ENCODE peak calls at places on chromosomes 7 and 10, in seven cellular contexts. Z is stomach, C is endothelial cell, S is endodermal cell, R is neural crest cell, P is AG09319, F is sigmoid colon. J is an unnamed sample.

GRCh38 chr7:31938650-31939049 is 131.6 kb downstream of the PDE1C start:
- DNase-seq in Z (no peak), C (no peak), S (no peak), R (no peak), P (no peak), F (no peak), J (no peak)

GRCh38 chr7:50857804-50858203 is 75.1 kb upstream of the GRB10 start:
- DNase-seq in Z (no peak), C (no peak), S (no peak), R (no peak), P (no peak), F (no peak), J (no peak)

GRCh38 chr10:11113156-11113555 is 95.5 kb downstream of the CELF2 start:
- DNase-seq in Z (no peak), C (no peak), S (no peak), R (no peak), P (no peak), F (no peak), J (peak)

GRCh38 chr7:72405389-72405788 is 6.7 kb downstream of the CALN1 start:
- DNase-seq in Z (no peak), C (no peak), S (no peak), R (no peak), P (no peak), F (no peak), J (no peak)

GRCh38 chr10:93152136-93152535 is 78.4 kb downstream of the CYP26A1 start:
- DNase-seq in Z (no peak), C (no peak), S (no peak), R (no peak), P (no peak), F (no peak), J (no peak)

GRCh38 chr10:3186365-3186764 is 13.8 kb upstream of the PITRM1 start:
- DNase-seq in Z (no peak), C (no peak), S (no peak), R (no peak), P (no peak), F (no peak), J (no peak)

GRCh38 chr7:130386876-130387275 is 6.6 kb downstream of the CPA1 start:
- DNase-seq in Z (no peak), C (no peak), S (no peak), R (no peak), P (no peak), F (peak), J (no peak)

GRCh38 chr10:51010977-51011376 is 63.3 kb upstream of the PRKG1 start:
- DNase-seq in Z (no peak), C (peak), S (peak), R (no peak), P (no peak), F (no peak), J (peak)

GRCh38 chr7:92246363-92247101 is 758 bp downstream of the ANKIB1 start:
- DNase-seq in Z (no peak), C (peak), S (peak), R (peak), P (no peak), F (no peak), J (peak)

GRCh38 chr7:30863694-30864011 is 48.0 kb upstream of the AQP1 start:
- DNase-seq in Z (no peak), C (no peak), S (no peak), R (no peak), P (peak), F (no peak), J (no peak)

GRCh38 chr10:20596911-20597310 is 300.2 kb downstream of the NEBL start:
- DNase-seq in Z (no peak), C (no peak), S (no peak), R (no peak), P (no peak), F (no peak), J (no peak)

GRCh38 chr10:5435328-5435727 is 23.0 kb downstream of the NET1 start:
- DNase-seq in Z (no peak), C (no peak), S (no peak), R (no peak), P (no peak), F (no peak), J (no peak)

GRCh38 chr10:5433182-5433581 is 20.8 kb downstream of the NET1 start:
- DNase-seq in Z (no peak), C (no peak), S (no peak), R (no peak), P (no peak), F (no peak), J (no peak)

GRCh38 chr10:5434017-5434753 is 21.8 kb downstream of the NET1 start:
- DNase-seq in Z (no peak), C (no peak), S (no peak), R (no peak), P (no peak), F (no peak), J (no peak)
- TF ChIP-seq CTCF in Z (peak), C (peak), S (peak), R (peak), P (peak), F (peak), J (no peak)

GRCh38 chr7:2028733-2029132 is 204.0 kb downstream of the MAD1L1 start:
- DNase-seq in Z (no peak), C (no peak), S (no peak), R (no peak), P (no peak), F (no peak), J (no peak)
- TF ChIP-seq CTCF in Z (no peak), C (no peak), S (no peak), R (no peak), P (no peak), F (no peak), J (no peak)

DNA sequence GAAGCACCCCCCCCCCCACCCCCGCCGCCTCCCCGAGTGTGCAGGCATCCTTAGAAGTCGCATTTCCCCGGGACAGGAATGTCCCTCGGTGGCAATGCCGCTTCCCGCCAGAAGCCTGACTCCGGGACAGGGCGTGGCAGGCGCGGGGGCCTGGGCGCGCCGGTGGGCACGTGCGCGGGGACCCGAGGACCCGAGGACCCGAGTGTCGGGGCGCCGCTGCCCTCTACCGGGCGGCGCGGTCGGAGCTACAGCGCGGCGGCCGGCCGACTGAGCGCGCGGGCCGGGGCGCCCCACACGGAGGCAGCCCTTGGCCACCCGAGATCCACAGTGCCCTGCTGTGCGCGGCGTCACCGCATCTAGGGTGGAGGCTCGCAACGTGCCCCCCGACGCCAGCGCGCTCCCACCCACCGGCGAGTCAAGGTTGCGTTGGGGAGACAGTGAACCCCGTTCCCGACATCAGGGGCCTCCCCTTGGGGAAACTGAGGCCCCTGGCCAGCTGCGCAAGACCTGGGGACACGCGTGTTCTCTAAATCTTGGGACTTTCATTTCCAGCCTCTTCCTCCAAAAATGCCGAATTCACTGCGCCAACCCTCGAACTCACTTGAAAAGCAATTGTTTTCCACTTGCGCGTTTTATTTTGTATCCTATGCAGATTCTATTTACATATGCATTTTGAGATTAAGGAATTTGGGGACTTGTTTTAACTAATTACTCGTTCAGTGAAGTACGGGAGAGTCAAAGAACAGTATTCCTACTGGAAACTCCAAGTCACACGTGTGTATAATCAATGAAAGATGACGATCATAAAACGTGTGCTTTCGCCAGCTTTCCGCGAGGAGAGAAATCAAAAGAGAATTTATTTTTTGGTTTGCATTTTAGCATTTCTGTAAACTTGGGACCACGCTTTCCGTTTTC is 3.1 kb upstream of the CUX1 start:
- DNase-seq in Z (peak), C (peak), S (peak), R (peak), P (no peak), F (peak), J (peak)
- TF ChIP-seq CTCF in Z (no peak), C (no peak), S (peak), R (peak), P (peak), F (peak), J (peak)

DNA sequence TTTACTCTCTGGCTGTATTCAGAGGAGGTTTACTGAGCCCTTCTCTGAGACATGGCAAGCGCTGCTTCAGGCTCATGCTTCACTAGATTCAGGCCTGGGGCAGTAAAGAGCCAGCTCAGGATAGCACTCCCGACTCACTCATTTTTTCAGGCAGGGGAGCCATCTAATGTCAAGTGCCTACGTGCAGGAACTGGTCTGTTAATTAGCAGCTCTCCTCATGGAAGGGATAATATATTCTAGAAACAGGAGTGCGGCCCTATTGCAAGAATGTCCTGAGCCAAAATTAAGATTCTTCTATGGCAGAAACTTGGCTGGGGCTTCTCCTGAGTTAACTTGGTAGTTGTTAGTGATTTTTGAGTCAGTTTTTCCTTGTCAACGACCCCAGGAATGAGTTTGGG is 111.3 kb downstream of the EGFR start:
- DNase-seq in Z (no peak), C (no peak), S (no peak), R (no peak), P (no peak), F (no peak), J (no peak)
- TF ChIP-seq CTCF in Z (no peak), C (no peak), S (no peak), R (no peak), P (no peak), F (no peak), J (no peak)

GRCh38 chr10:70737977-70738376 is 47.2 kb downstream of the TBATA start:
- DNase-seq in Z (no peak), C (no peak), S (no peak), R (no peak), P (no peak), F (no peak), J (no peak)

GRCh38 chr10:70736470-70736982 is 48.7 kb downstream of the TBATA start:
- DNase-seq in Z (no peak), C (no peak), S (no peak), R (no peak), P (no peak), F (no peak), J (no peak)

GRCh38 chr10:70737250-70737649 is 47.9 kb downstream of the TBATA start:
- DNase-seq in Z (no peak), C (no peak), S (no peak), R (no peak), P (no peak), F (no peak), J (no peak)

GRCh38 chr10:70740441-70741288 is 44.5 kb downstream of the TBATA start:
- DNase-seq in Z (no peak), C (no peak), S (no peak), R (no peak), P (no peak), F (no peak), J (no peak)

GRCh38 chr10:70738425-70739121 is 46.6 kb downstream of the TBATA start:
- DNase-seq in Z (no peak), C (no peak), S (no peak), R (no peak), P (no peak), F (no peak), J (no peak)
- TF ChIP-seq CTCF in Z (no peak), C (peak), S (peak), R (peak), P (no peak), F (no peak), J (no peak)

GRCh38 chr10:48535416-48536225 is 69.3 kb downstream of the ARHGAP22 start:
- DNase-seq in Z (peak), C (no peak), S (peak), R (no peak), P (no peak), F (no peak), J (no peak)
- TF ChIP-seq CTCF in Z (no peak), C (peak), S (peak), R (no peak), P (no peak), F (no peak), J (peak)

GRCh38 chr10:123573236-123574147 is 92.7 kb upstream of the GPR26 start:
- DNase-seq in Z (peak), C (peak), S (peak), R (peak), P (peak), F (peak), J (peak)
- TF ChIP-seq CTCF in Z (no peak), C (peak), S (peak), R (peak), P (peak), F (no peak), J (peak)

GRCh38 chr10:118802126-118802793 is 47.5 kb upstream of the CACUL1 start:
- DNase-seq in Z (peak), C (no peak), S (no peak), R (no peak), P (no peak), F (no peak), J (no peak)

GRCh38 chr10:118800920-118801319 is 46.1 kb upstream of the CACUL1 start:
- DNase-seq in Z (peak), C (peak), S (no peak), R (no peak), P (no peak), F (no peak), J (no peak)

GRCh38 chr10:118804262-118804773 is 49.5 kb upstream of the CACUL1 start:
- DNase-seq in Z (no peak), C (no peak), S (no peak), R (no peak), P (no peak), F (no peak), J (no peak)

GRCh38 chr10:118798186-118798811 is 43.5 kb upstream of the CACUL1 start:
- DNase-seq in Z (no peak), C (no peak), S (no peak), R (no peak), P (no peak), F (no peak), J (no peak)

DNA sequence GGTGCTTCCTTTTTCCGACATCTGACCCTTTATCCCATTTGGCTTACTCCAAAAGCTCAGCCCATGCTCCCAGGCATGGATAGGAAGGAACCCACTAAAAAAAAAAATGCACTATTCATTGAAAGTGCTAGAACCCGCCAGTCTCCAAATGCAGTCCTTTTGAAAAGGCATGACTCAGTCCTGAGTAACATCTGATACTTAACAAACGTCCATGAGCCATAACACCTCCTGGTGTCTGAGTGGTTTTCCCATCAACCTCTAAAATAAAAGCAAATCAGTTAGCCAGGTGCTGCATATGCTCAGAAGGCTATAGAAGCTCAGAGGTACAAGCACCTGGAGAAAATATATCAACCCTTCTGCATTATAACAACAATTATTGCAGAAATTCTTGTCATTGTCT is 45.0 kb upstream of the CACUL1 start:
- DNase-seq in Z (no peak), C (no peak), S (no peak), R (no peak), P (no peak), F (no peak), J (no peak)
- TF ChIP-seq CTCF in Z (no peak), C (no peak), S (no peak), R (no peak), P (no peak), F (no peak), J (no peak)

GRCh38 chr10:5346881-5347280 is 17.9 kb upstream of the UCN3 start:
- DNase-seq in Z (no peak), C (no peak), S (no peak), R (no peak), P (no peak), F (no peak), J (no peak)

GRCh38 chr10:5344746-5345145 is 20.0 kb upstream of the UCN3 start:
- DNase-seq in Z (no peak), C (no peak), S (no peak), R (no peak), P (no peak), F (no peak), J (no peak)

GRCh38 chr10:5343979-5344378 is 20.8 kb upstream of the UCN3 start:
- DNase-seq in Z (no peak), C (no peak), S (no peak), R (no peak), P (no peak), F (no peak), J (no peak)

GRCh38 chr10:5343092-5343491 is 21.7 kb upstream of the UCN3 start:
- DNase-seq in Z (no peak), C (no peak), S (no peak), R (no peak), P (no peak), F (no peak), J (no peak)

GRCh38 chr10:5343561-5343960 is 21.2 kb upstream of the UCN3 start:
- DNase-seq in Z (no peak), C (no peak), S (no peak), R (no peak), P (no peak), F (no peak), J (no peak)
- TF ChIP-seq CTCF in Z (no peak), C (no peak), S (no peak), R (no peak), P (no peak), F (no peak), J (no peak)

DNA sequence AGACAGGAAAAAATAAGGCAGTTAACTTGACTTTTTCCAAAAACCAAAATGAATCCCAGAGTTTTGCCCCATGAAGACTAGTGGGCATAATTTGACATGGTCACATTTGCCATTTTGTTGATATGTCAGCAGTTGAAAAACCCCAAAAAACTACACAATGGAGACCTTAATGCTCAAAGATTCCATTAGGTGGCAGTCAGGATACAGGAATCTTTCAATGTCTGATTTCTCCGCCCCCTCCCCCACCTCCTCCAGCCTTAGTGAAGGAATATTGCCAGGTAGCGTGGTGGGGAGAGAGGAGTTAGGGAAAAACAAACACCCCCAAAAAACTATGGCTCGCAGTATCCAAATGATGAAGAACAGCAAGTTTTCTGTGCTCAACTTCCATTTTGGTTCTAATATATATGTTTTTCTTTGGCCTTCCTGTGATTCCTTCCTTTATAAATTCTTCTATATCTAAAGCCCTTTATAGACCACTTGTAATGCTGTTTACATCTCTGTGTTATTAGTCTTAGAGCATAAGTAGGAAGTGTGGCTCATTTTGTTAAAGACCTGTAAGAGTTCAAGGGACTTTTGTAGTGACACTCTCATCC is 6.7 kb upstream of the SMNDC1 start:
- DNase-seq in Z (peak), C (peak), S (peak), R (no peak), P (peak), F (no peak), J (peak)
- TF ChIP-seq CTCF in Z (peak), C (peak), S (peak), R (peak), P (peak), F (peak), J (peak)